ENCODE peak calls at places on chromosomes 2 and 18, in nine cellular contexts. M, W, Q, D, P, R, T, X and A are unnamed samples.

GRCh38 chr2:163646659-163647058 is 89.1 kb downstream of the FIGN start:
- DNase-seq in R (no peak), D (no peak), Q (no peak), M (no peak), P (no peak), W (no peak), T (no peak), X (no peak), A (no peak)

GRCh38 chr18:58781627-58782194 is 83.0 kb upstream of the ZNF532 start:
- DNase-seq in R (peak), T (peak), M (peak), X (peak), W (peak), D (peak), Q (peak), P (peak), A (peak)

GRCh38 chr2:182068811-182069210 is 83.2 kb downstream of the PPP1R1C start:
- DNase-seq in W (no peak), T (peak), D (peak), Q (no peak), R (no peak), M (no peak), P (no peak), X (no peak), A (no peak)

GRCh38 chr2:229725716-229726346 is 11.5 kb upstream of the DNER start:
- DNase-seq in M (no peak), Q (no peak), D (peak), R (no peak), T (peak), P (no peak), X (no peak), W (peak), A (no peak)

GRCh38 chr2:108217211-108217610 is 22.6 kb upstream of the SULT1C3 start:
- DNase-seq in R (no peak), T (no peak), M (no peak), P (no peak), X (no peak), W (no peak), Q (no peak), D (peak), A (no peak)

GRCh38 chr2:75292826-75293225 is 93.5 kb upstream of the TACR1 start:
- DNase-seq in T (peak), P (no peak), W (no peak), M (no peak), X (no peak), R (no peak), Q (no peak), D (peak), A (no peak)

GRCh38 chr2:240558229-240558885 is 569 bp upstream of the ANKMY1 start:
- DNase-seq in W (no peak), Q (peak), P (no peak), R (no peak), M (no peak), T (no peak), D (no peak), X (no peak), A (no peak)

GRCh38 chr18:49368876-49369440 is 91.5 kb downstream of the DYM start:
- DNase-seq in R (no peak), X (no peak), T (no peak), P (no peak), W (no peak), D (no peak), Q (no peak), M (no peak), A (no peak)

GRCh38 chr2:9780368-9781130 is 62.7 kb upstream of the TAF1B start:
- DNase-seq in M (peak), T (no peak), W (no peak), R (no peak), Q (peak), X (no peak), D (no peak), P (no peak), A (no peak)

GRCh38 chr2:44543773-44544725 is 182.3 kb downstream of the CAMKMT start:
- DNase-seq in X (no peak), T (no peak), R (no peak), D (no peak), W (no peak), Q (no peak), M (no peak), P (no peak), A (no peak)

GRCh38 chr2:113117594-113118262 is 9.7 kb upstream of the IL1RN start:
- DNase-seq in D (peak), T (peak), P (no peak), Q (peak), R (no peak), W (peak), X (no peak), M (no peak), A (no peak)

GRCh38 chr2:140659293-140659692 is 1471.5 kb downstream of the LRP1B start:
- DNase-seq in M (no peak), X (no peak), Q (no peak), W (no peak), R (no peak), T (no peak), D (peak), P (no peak), A (no peak)

GRCh38 chr18:57190026-57190425 is 43.1 kb downstream of the BOD1L2 start:
- DNase-seq in M (no peak), Q (no peak), D (no peak), X (no peak), P (no peak), T (no peak), W (no peak), R (no peak), A (no peak)

GRCh38 chr18:37582306-37582705 is 16.7 kb upstream of the CELF4 start:
- DNase-seq in W (no peak), M (no peak), D (no peak), Q (no peak), T (no peak), X (no peak), P (no peak), R (no peak), A (no peak)